ENCODE peak calls at places on chromosome 2, in five cellular contexts. T is kidney, E is MV-4-11, H is left lobe of liver, G is ELR. U is an unnamed sample.

GRCh38 chr2:8445580-8445979 is 236.3 kb upstream of the ID2 start:
- DNase-seq in T (no peak), E (peak), H (no peak), G (no peak), U (no peak)

GRCh38 chr2:182173944-182174622 is 188.4 kb downstream of the PPP1R1C start:
- DNase-seq in T (no peak), E (no peak), H (no peak), G (no peak), U (no peak)

GRCh38 chr2:17313261-17313660 is 205.0 kb downstream of the RAD51AP2 start:
- DNase-seq in T (no peak), E (no peak), H (no peak), G (no peak), U (no peak)

GRCh38 chr2:48749820-48750739 is 5.4 kb downstream of the LHCGR start:
- DNase-seq in T (no peak), E (peak), H (no peak), G (peak), U (no peak)

GRCh38 chr2:70961648-70961994 is 16.8 kb upstream of the ANKRD53 start:
- DNase-seq in T (no peak), E (no peak), H (no peak), G (no peak), U (no peak)

GRCh38 chr2:172806426-172807008 is 70.9 kb downstream of the RAPGEF4 start:
- DNase-seq in T (no peak), E (peak), H (no peak), G (peak), U (no peak)

GRCh38 chr2:145006957-145007672 is 487.2 kb upstream of the ZEB2 start:
- DNase-seq in T (no peak), E (no peak), H (no peak), G (peak), U (no peak)

GRCh38 chr2:181411105-181411849 is 45.9 kb upstream of the ITGA4 start:
- DNase-seq in T (peak), E (peak), H (no peak), G (no peak), U (peak)

GRCh38 chr2:1995987-1996386 is 251.7 kb upstream of the PXDN start:
- DNase-seq in T (no peak), E (peak), H (peak), G (peak), U (peak)

GRCh38 chr2:128525653-128526052 is 207.0 kb upstream of the HS6ST1 start:
- DNase-seq in T (peak), E (no peak), H (no peak), G (peak), U (no peak)

U was measured in GF-D8.